ENCODE peak calls at places on chromosomes 13 and 19, in four cellular contexts. C is sigmoid colon; F is CD8-positive, alpha-beta memory T cell; N is esophagus squamous epithelium. Z is an unnamed sample. For H3K4me1, the result is how much of the 10 kb centered on the place peaks cover.

GRCh38 chr13:24891476-24892108 is 127.6 kb downstream of the RNF17 start:
- DNase-seq in C (no peak), F (no peak), N (no peak), Z (no peak)

GRCh38 chr13:48316826-48317510 is 13.4 kb downstream of the RB1 start:
- DNase-seq in C (no peak), F (no peak), N (no peak), Z (no peak)

GRCh38 chr13:94251801-94252200 is 227.7 kb downstream of the DCT start:
- DNase-seq in C (no peak), F (no peak), N (no peak), Z (no peak)

GRCh38 chr13:77555246-77555645 is 19.7 kb downstream of the SCEL start:
- DNase-seq in C (no peak), F (no peak), N (no peak), Z (no peak)

GRCh38 chr13:23750383-23751121 is 138.6 kb downstream of the MIPEP start:
- DNase-seq in C (no peak), F (no peak), N (no peak), Z (no peak)

GRCh38 chr13:49247722-49248432 is at the start of gene CDADC1:
- DNase-seq in C (peak), F (peak), N (peak), Z (peak)

GRCh38 chr13:109243311-109243951 is 543.0 kb downstream of the IRS2 start:
- DNase-seq in C (no peak), F (no peak), N (no peak), Z (peak)

GRCh38 chr19:38389957-38390924 is 1.7 kb downstream of the SPRED3 start:
- DNase-seq in C (no peak), F (no peak), N (no peak), Z (no peak)

GRCh38 chr13:89382986-89383385 is 1711.8 kb downstream of the SLITRK5 start:
- DNase-seq in C (no peak), F (no peak), N (no peak), Z (no peak)

GRCh38 chr19:9431475-9431874 is 3.9 kb downstream of the ZNF266 start:
- DNase-seq in C (no peak), F (peak), N (no peak), Z (no peak)

GRCh38 chr19:38455031-38455430 is 21.5 kb downstream of the RYR1 start:
- DNase-seq in C (no peak), F (no peak), N (no peak), Z (no peak)

GRCh38 chr13:31093145-31093885 is 68.4 kb downstream of the HSPH1 start:
- DNase-seq in C (no peak), F (no peak), N (no peak), Z (no peak)

GRCh38 chr19:35093430-35093829 is 22.2 kb upstream of the FXYD3 start:
- DNase-seq in C (no peak), F (no peak), N (no peak), Z (no peak)
- H3K4me1 ChIP-seq in C (under half), F (under half), N (under half), Z (under half)

GRCh38 chr19:33808399-33808798 is 11.7 kb downstream of the KCTD15 start:
- DNase-seq in C (no peak), F (no peak), N (no peak), Z (no peak)
- H3K4me1 ChIP-seq in C (under half), F (under half), N (under half), Z (half or more)

DNA sequence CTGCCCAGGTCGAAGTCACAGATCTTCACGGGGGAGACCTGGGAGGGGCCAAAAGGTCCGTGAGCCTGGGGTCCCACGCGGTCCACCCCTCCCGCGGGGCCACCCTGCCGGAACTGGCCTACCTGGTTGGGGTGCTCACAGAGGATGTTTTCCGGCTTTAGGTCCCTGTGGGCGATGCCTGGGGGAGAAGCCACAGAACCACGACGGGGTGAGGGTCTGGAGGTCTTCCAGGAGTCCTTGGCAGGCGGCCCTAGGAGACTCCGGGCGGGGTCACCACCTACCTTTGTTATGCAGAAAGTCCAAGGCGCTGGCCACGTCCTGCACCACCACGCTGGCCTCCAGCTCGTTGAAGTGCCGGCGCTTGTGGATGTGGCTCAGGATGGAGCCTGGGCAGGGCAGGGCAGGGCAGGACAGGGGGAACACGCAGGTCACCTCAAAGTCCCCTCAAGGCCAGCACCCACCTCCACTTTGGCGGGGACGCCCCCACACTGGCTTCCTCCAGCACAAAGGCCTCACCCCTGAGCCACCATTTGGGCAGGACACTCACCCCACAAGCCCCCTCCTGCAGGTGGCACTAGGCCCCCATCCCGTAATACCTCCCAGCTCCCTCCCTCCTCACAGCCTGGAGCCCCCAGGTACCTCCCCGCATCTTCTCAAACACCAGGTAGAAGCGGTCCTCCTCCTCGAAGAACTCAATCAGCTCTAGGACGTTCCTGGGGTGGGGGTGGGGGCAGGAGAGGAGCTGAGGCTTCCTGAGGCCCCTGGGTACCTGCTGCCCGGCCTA is 8.4 kb downstream of the MKNK2 start:
- DNase-seq in C (peak), F (no peak), N (no peak), Z (no peak)
- H3K4me1 ChIP-seq in C (half or more), F (half or more), N (half or more), Z (half or more)

GRCh38 chr19:11195681-11196080 is 1.7 kb downstream of the KANK2 start:
- DNase-seq in C (no peak), F (no peak), N (no peak), Z (no peak)
- H3K4me1 ChIP-seq in C (half or more), F (under half), N (under half), Z (under half)

DNA sequence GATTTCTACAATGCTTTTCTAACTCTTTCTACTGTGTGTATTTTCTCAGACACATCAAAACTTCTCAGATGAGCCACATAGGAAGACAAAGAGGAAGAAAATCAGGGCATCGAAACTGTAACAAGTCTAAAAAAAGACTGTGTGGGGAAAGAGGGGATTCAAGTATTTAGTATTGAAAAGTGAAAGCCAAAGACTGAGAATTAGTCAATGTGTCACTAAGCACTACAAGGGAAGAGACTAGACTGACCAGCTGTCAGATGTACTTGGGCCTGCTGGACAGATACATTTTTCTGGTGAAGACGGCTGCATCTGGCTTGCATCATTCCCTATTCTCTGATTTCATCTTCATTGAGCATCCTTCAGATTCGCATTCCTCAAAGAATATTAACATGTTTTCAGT is 25.4 kb downstream of the COMMD6 start:
- DNase-seq in C (no peak), F (no peak), N (no peak), Z (no peak)
- H3K4me1 ChIP-seq in C (under half), F (under half), N (under half), Z (under half)

GRCh38 chr19:3983936-3984583 is 1.2 kb downstream of the EEF2 start:
- DNase-seq in C (peak), F (no peak), N (no peak), Z (peak)
- H3K4me1 ChIP-seq in C (half or more), F (under half), N (under half), Z (under half)